ENCODE peak calls at places on chromosomes 4 and X, in five cellular contexts. One of them, this sample, is unnamed.
A peak's percentile ranks its signal among the peaks of the same experiment; 100 is the strongest.

GRCh38 chr4:83731609-83732008 is 195.7 kb downstream of the GPAT3 start:
- DNase-seq in nephron progenitor cell: no peak
- DNase-seq in CD14-positive monocyte: no peak
- DNase-seq in HEK293T: no peak
- DNase-seq in GM12892: no peak
- DNase-seq in this sample: no peak

GRCh38 chrX:43585922-43586321 is 70.2 kb upstream of the MAOA start:
- DNase-seq in HEK293T: no peak
- DNase-seq in nephron progenitor cell: no peak
- DNase-seq in CD14-positive monocyte: no peak
- DNase-seq in GM12892: no peak
- DNase-seq in this sample: no peak

GRCh38 chr4:36209941-36210663 is 34.2 kb downstream of the ARAP2 start:
- DNase-seq in HEK293T: no peak
- DNase-seq in GM12892: no peak
- DNase-seq in nephron progenitor cell: no peak
- DNase-seq in CD14-positive monocyte: no peak
- DNase-seq in this sample: no peak

GRCh38 chrX:41031256-41031967 is 53.8 kb upstream of the USP9X start:
- DNase-seq in GM12892: no peak
- DNase-seq in CD14-positive monocyte: no peak
- DNase-seq in HEK293T: no peak
- DNase-seq in nephron progenitor cell: no peak
- DNase-seq in this sample: no peak

GRCh38 chrX:102976793-102977495 is 39.9 kb downstream of the RAB40AL start:
- DNase-seq in CD14-positive monocyte: no peak
- DNase-seq in GM12892: no peak
- DNase-seq in nephron progenitor cell: no peak
- DNase-seq in HEK293T: no peak
- DNase-seq in this sample: no peak

GRCh38 chrX:112768563-112768962 is 72.1 kb downstream of the AMOT start:
- DNase-seq in CD14-positive monocyte: no peak
- DNase-seq in HEK293T: no peak
- DNase-seq in GM12892: no peak
- DNase-seq in nephron progenitor cell: no peak
- DNase-seq in this sample: no peak

GRCh38 chrX:112513154-112513553 is 166.6 kb downstream of the LHFPL1 start:
- DNase-seq in GM12892: no peak
- DNase-seq in CD14-positive monocyte: no peak
- DNase-seq in nephron progenitor cell: no peak
- DNase-seq in HEK293T: no peak
- DNase-seq in this sample: no peak

GRCh38 chr4:169659736-169660670 is 39.6 kb downstream of the CLCN3 start:
- DNase-seq in HEK293T: peak; percentile 80
- DNase-seq in GM12892: peak; percentile 17
- DNase-seq in CD14-positive monocyte: peak; percentile 92
- DNase-seq in nephron progenitor cell: peak; percentile 39
- DNase-seq in this sample: peak; percentile 87

GRCh38 chrX:39627257-39627656 is 470.5 kb downstream of the BCOR start:
- DNase-seq in HEK293T: no peak
- DNase-seq in CD14-positive monocyte: no peak
- DNase-seq in nephron progenitor cell: no peak
- DNase-seq in GM12892: no peak
- DNase-seq in this sample: no peak

GRCh38 chrX:35786271-35786670 is 11.9 kb upstream of the MAGEB16 start:
- DNase-seq in CD14-positive monocyte: no peak
- DNase-seq in nephron progenitor cell: no peak
- DNase-seq in HEK293T: no peak
- DNase-seq in GM12892: no peak
- DNase-seq in this sample: no peak

GRCh38 chr4:128573781-128574508 is 235.6 kb upstream of the JADE1 start:
- DNase-seq in CD14-positive monocyte: no peak
- DNase-seq in GM12892: no peak
- DNase-seq in HEK293T: no peak
- DNase-seq in nephron progenitor cell: no peak
- DNase-seq in this sample: no peak

GRCh38 chr4:70946944-70947343 is 44.8 kb downstream of the MOB1B start:
- DNase-seq in nephron progenitor cell: no peak
- DNase-seq in CD14-positive monocyte: no peak
- DNase-seq in GM12892: no peak
- DNase-seq in HEK293T: no peak
- DNase-seq in this sample: no peak

GRCh38 chr4:3771932-3772495 is 5.8 kb downstream of the ADRA2C start:
- DNase-seq in CD14-positive monocyte: no peak
- DNase-seq in nephron progenitor cell: no peak
- DNase-seq in GM12892: no peak
- DNase-seq in HEK293T: no peak
- DNase-seq in this sample: no peak

GRCh38 chr4:56979674-56980073 is 978 bp downstream of the POLR2B start:
- DNase-seq in nephron progenitor cell: peak; percentile 33
- DNase-seq in GM12892: no peak
- DNase-seq in HEK293T: no peak
- DNase-seq in CD14-positive monocyte: no peak
- DNase-seq in this sample: peak; percentile 39

GRCh38 chr4:149549911-149550310 is 265.7 kb downstream of the IQCM start:
- DNase-seq in CD14-positive monocyte: no peak
- DNase-seq in GM12892: no peak
- DNase-seq in nephron progenitor cell: peak; percentile 2
- DNase-seq in HEK293T: no peak
- DNase-seq in this sample: peak; percentile 32

This sample was measured in WERI-Rb-1.